ENCODE peak calls at places on chromosome 16, in nine cellular contexts. O is body of pancreas; I is PC-9; Q is cardiac fibroblast; U is CD8-positive, alpha-beta T cell; E is psoas muscle; N is fibroblast of mammary gland; X is A673; G is AG04450. B is an unnamed sample.

GRCh38 chr16:12587646-12588277 is 215.9 kb downstream of the CPPED1 start:
- DNase-seq in Q (no peak), E (no peak), G (no peak), O (no peak), N (no peak), U (no peak), I (no peak), X (no peak), B (no peak)

GRCh38 chr16:25007284-25007984 is 7.7 kb downstream of the ARHGAP17 start:
- DNase-seq in N (peak; percentile 87), I (no peak), O (no peak), Q (peak; percentile 83), U (no peak), X (no peak), E (no peak), G (no peak), B (no peak)

GRCh38 chr16:89172901-89173628 is 1.5 kb downstream of the CDH15 start:
- DNase-seq in O (no peak), X (no peak), E (peak; percentile 52), U (no peak), N (no peak), Q (no peak), G (no peak), I (no peak), B (no peak)

GRCh38 chr16:89599451-89599858 is 14.0 kb upstream of the DPEP1 start:
- DNase-seq in N (peak; percentile 22), U (no peak), O (peak; percentile 72), I (peak; percentile 62), G (no peak), X (no peak), Q (no peak), E (no peak), B (no peak)

GRCh38 chr16:20300312-20301097 is 26.8 kb downstream of the GP2 start:
- DNase-seq in G (no peak), U (no peak), E (no peak), I (no peak), O (peak; percentile 69), X (peak; percentile 68), N (peak; percentile 51), Q (peak; percentile 64), B (peak; percentile 22)

GRCh38 chr16:48434653-48435318 is 49.6 kb upstream of the SIAH1 start:
- DNase-seq in E (no peak), O (no peak), I (no peak), X (no peak), N (peak; percentile 79), G (no peak), Q (peak; percentile 82), U (no peak), B (no peak)

GRCh38 chr16:57618306-57619132 is 9.9 kb upstream of the ADGRG1 start:
- DNase-seq in N (no peak), I (peak; percentile 89), E (peak; percentile 56), U (no peak), G (no peak), O (peak; percentile 48), Q (peak; percentile 31), X (no peak), B (no peak)

GRCh38 chr16:73092236-73092781 is 44.4 kb upstream of the ZFHX3 start:
- DNase-seq in X (no peak), U (no peak), O (no peak), N (no peak), E (no peak), G (no peak), Q (no peak), I (no peak), B (no peak)

GRCh38 chr16:14409563-14409962 is 220.5 kb downstream of the PARN start:
- DNase-seq in E (peak; percentile 67), Q (peak; percentile 97), X (no peak), N (peak; percentile 98), U (no peak), O (no peak), I (peak; percentile 79), G (peak; percentile 86), B (no peak)

GRCh38 chr16:48547530-48547929 is 62.5 kb downstream of the N4BP1 start:
- DNase-seq in G (no peak), Q (no peak), I (no peak), E (no peak), X (no peak), U (no peak), N (no peak), O (no peak), B (no peak)

GRCh38 chr16:78331749-78332148 is 232.3 kb downstream of the WWOX start:
- DNase-seq in X (no peak), I (no peak), Q (no peak), N (no peak), E (no peak), O (no peak), G (no peak), U (no peak), B (no peak)

GRCh38 chr16:66509576-66509975 is 40.3 kb downstream of the TK2 start:
- DNase-seq in X (no peak), N (no peak), Q (no peak), G (no peak), U (no peak), E (no peak), O (no peak), I (no peak), B (no peak)

GRCh38 chr16:20799599-20799998 is 6.7 kb downstream of the ERI2 start:
- DNase-seq in E (no peak), I (peak; percentile 37), X (peak; percentile 50), G (no peak), U (no peak), Q (peak; percentile 44), N (peak; percentile 56), O (no peak), B (no peak)

GRCh38 chr16:81723098-81723723 is 55.9 kb upstream of the PLCG2 start:
- DNase-seq in G (no peak), X (peak; percentile 90), U (no peak), E (no peak), I (peak; percentile 74), O (peak; percentile 30), Q (peak; percentile 89), N (peak; percentile 80), B (peak; percentile 50)

DNA sequence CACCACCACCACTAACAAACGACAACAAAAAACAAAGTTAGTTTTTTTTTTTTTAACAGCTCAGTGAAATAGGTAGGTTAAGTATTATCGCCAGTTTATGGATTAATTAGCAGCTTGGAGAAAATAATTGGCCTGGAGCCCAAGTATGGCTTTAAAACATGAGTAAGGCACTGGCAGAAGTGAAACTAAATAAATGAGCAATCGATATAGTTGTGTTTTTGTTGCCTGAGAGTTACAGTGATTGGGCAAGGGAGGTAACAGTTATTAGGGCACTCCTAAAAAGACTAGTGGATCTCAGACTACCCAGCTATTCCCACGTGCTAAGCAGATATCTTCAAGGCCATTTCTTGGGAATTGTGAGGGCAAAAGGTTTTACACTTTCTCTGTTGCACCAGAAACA is 2.4 kb downstream of the MLKL start:
- DNase-seq in Q (no peak), O (no peak), G (no peak), X (no peak), E (no peak), I (no peak), U (no peak), N (peak; percentile 41), B (no peak)
- H3K4me3 ChIP-seq in Q (no peak overlapping the region), O (no peak overlapping the region), G (no peak overlapping the region), X (peak overlapping the region; percentile 8), E (no peak overlapping the region), I (no peak overlapping the region), U (no peak overlapping the region), N (no peak overlapping the region), B (no peak overlapping the region)

DNA sequence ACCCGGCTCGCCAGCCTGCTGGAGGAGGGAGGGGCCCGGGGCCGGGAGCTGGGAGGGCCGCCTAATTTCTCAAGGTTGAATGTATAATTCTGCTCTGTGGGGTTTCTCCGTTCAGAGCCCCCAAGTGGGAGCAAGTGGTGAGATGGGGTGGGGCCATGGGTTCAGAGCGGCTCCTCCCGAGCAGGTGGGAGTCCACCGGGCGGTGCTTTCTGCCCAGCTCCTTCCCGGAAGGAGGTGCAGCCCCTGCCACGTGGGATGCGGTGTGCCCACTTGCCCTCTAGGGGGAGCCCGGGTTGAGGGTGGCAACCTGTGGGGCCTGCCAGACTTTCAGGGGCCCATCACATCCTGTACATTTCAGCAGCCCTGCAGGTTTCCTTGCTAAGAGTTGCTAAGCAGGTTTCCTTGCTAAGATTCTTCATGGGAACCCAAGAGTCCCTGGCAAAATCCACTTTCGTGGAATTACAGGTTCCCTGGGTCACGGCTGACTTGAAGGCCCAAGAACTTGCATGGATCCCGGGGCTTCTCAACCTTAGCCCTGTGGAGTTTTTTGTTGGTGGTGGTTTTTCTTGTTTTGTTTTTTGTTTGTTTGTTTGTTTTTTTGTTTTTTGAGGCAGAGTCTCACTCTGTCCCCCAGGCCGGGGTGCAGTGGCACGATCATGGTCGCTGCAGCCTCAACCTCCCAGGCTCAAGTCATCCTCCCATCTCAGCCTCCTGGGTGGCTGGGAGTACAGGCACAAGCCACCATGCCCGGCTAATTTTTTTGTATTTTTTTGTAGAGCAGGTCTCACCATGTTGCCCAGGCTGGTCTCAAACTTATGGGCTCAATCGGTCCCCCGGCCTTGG is 196.6 kb upstream of the GSE1 start:
- DNase-seq in O (peak; percentile 82), N (peak; percentile 36), Q (peak; percentile 16), I (peak; percentile 65), X (peak; percentile 63), G (no peak), U (peak; percentile 43), E (peak; percentile 89), B (peak; percentile 35)
- TF ChIP-seq CTCF in O (peak; percentile 79), N (peak; percentile 57), Q (peak; percentile 63), I (peak; percentile 84), X (peak; percentile 77), G (peak; percentile 64), U (peak; percentile 51), E (peak; percentile 68), B (peak; percentile 68)

GRCh38 chr16:71722801-71723536 is 1.5 kb downstream of the PHLPP2 start:
- DNase-seq in Q (peak; percentile 61), E (peak; percentile 75), O (peak; percentile 68), I (peak; percentile 78), N (peak; percentile 51), X (peak; percentile 91), G (no peak), U (peak; percentile 38), B (peak; percentile 49)
- H3K4me3 ChIP-seq in Q (peak overlapping the region; percentile 71), E (peak overlapping the region; percentile 84), O (peak overlapping the region; percentile 80), I (peak overlapping the region; percentile 74), N (peak overlapping the region; percentile 73), X (peak overlapping the region; percentile 92), G (peak overlapping the region; percentile 87), U (peak overlapping the region; percentile 73), B (peak overlapping the region; percentile 74)

DNA sequence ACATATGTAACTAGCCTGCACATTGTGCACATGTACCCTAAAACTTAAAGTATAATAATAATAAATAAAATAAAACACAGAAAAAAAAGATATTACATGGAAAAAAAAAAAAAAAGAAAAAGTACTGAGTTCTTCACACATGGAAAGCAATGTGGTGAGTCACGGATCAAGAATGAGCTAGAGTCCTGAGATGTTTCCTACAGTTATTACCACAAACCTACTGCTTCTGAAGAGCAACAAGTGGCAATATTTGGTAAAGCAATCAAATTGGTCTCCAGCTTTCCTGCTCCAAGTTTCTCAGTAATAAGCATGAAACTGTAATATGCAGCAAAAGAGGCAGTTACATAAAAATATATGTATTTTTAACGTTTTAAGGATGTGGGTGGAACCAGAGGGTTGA is 223.3 kb upstream of the SALL1 start:
- DNase-seq in G (peak; percentile 46), Q (peak; percentile 78), E (no peak), X (peak; percentile 28), N (peak; percentile 87), U (no peak), O (no peak), I (no peak), B (no peak)
- TF ChIP-seq CTCF in G (no peak), Q (no peak), E (no peak), X (no peak), N (peak; percentile 5), U (no peak), O (no peak), I (no peak), B (no peak)